ENCODE peak calls at places on chromosomes 1 and 21, in eight cellular contexts. N is retinal pigment epithelial cell, B is GM20000, J is OCI-LY7, U is ovary, I is MCF 10A, C is epithelial cell of esophagus, R is AG09309. W is an unnamed sample.

GRCh38 chr1:201530741-201531521 is 8.0 kb upstream of the NAV1 start:
- DNase-seq in N (no peak), U (peak), I (peak), J (peak), C (peak), B (peak), R (peak), W (no peak)

GRCh38 chr21:41583274-41583790 is 75.4 kb upstream of the TMPRSS2 start:
- DNase-seq in N (no peak), J (no peak), C (peak), R (no peak), U (no peak), I (no peak), B (no peak), W (no peak)

GRCh38 chr1:154791292-154792278 is 78.5 kb downstream of the KCNN3 start:
- DNase-seq in B (peak), U (no peak), N (no peak), I (peak), R (no peak), J (peak), C (peak), W (no peak)

GRCh38 chr1:155932487-155932886 is 1.7 kb downstream of the KHDC4 start:
- DNase-seq in B (no peak), C (peak), I (peak), J (no peak), N (no peak), R (no peak), U (no peak), W (no peak)

GRCh38 chr1:198936371-198937083 is 297.7 kb downstream of the PTPRC start:
- DNase-seq in I (peak), B (no peak), R (no peak), U (no peak), N (no peak), C (peak), J (peak), W (no peak)

GRCh38 chr1:199279872-199280649 is 641.2 kb downstream of the PTPRC start:
- DNase-seq in U (no peak), J (no peak), R (no peak), N (no peak), B (no peak), C (peak), I (no peak), W (no peak)

GRCh38 chr1:3727042-3727824 is 25.0 kb upstream of the CCDC27 start:
- DNase-seq in B (peak), C (peak), U (no peak), J (peak), N (no peak), I (no peak), R (no peak), W (no peak)

GRCh38 chr1:240031009-240031408 is 60.7 kb upstream of the FMN2 start:
- DNase-seq in I (peak), U (no peak), R (peak), N (peak), B (no peak), C (peak), J (no peak), W (no peak)

GRCh38 chr1:97806996-97807395 is 113.8 kb downstream of the DPYD start:
- DNase-seq in R (no peak), B (no peak), C (no peak), N (no peak), J (no peak), I (no peak), U (no peak), W (no peak)

GRCh38 chr1:116847688-116848531 is 61.8 kb upstream of the PTGFRN start:
- DNase-seq in N (no peak), I (no peak), R (no peak), U (peak), C (peak), B (peak), J (no peak), W (no peak)

GRCh38 chr1:149846042-149846441 is 53.3 kb upstream of the BOLA1 start:
- DNase-seq in J (peak), U (peak), R (no peak), B (no peak), C (no peak), N (no peak), I (peak), W (no peak)

GRCh38 chr1:26848947-26849774 is 13.8 kb upstream of the SFN start:
- DNase-seq in B (no peak), U (no peak), I (peak), N (peak), C (peak), J (no peak), R (peak), W (no peak)

GRCh38 chr21:44932366-44933181 is 7.3 kb upstream of the SLX9 start:
- DNase-seq in I (no peak), C (peak), N (no peak), B (peak), R (no peak), J (peak), U (no peak), W (peak)

GRCh38 chr1:151981178-151981525 is 12.5 kb downstream of the S100A10 start:
- DNase-seq in N (peak), I (peak), J (no peak), R (no peak), B (no peak), U (no peak), C (no peak), W (no peak)

GRCh38 chr1:14924455-14925325 is 228.9 kb upstream of the TMEM51 start:
- DNase-seq in J (no peak), B (peak), I (peak), N (no peak), C (peak), R (no peak), U (peak), W (no peak)

GRCh38 chr1:113756461-113756860 is 2.8 kb downstream of the PHTF1 start:
- DNase-seq in R (no peak), C (no peak), I (no peak), N (no peak), B (no peak), U (no peak), J (no peak), W (no peak)

GRCh38 chr1:29649375-29650040 is 413.2 kb downstream of the PTPRU start:
- DNase-seq in R (no peak), J (no peak), N (no peak), U (no peak), C (peak), B (no peak), I (peak), W (no peak)

GRCh38 chr1:227255086-227255732 is 63.1 kb downstream of the CDC42BPA start:
- DNase-seq in R (no peak), U (no peak), J (no peak), N (no peak), B (no peak), C (no peak), I (no peak), W (no peak)

GRCh38 chr21:29547998-29548397 is 249.3 kb downstream of the BACH1 start:
- DNase-seq in I (no peak), U (no peak), C (no peak), R (no peak), B (no peak), N (no peak), J (no peak), W (no peak)

GRCh38 chr1:98387701-98388100 is 273.8 kb upstream of the SNX7 start:
- DNase-seq in I (no peak), U (no peak), B (no peak), N (no peak), C (no peak), J (no peak), R (no peak), W (no peak)

GRCh38 chr1:82538876-82539275 is 738.1 kb downstream of the ADGRL2 start:
- DNase-seq in B (no peak), N (no peak), I (no peak), C (peak), J (no peak), U (no peak), R (peak), W (no peak)

GRCh38 chr1:69305621-69306020 is 262.1 kb upstream of the LRRC7 start:
- DNase-seq in C (no peak), J (peak), N (no peak), B (no peak), R (no peak), I (peak), U (no peak), W (no peak)

GRCh38 chr21:27681038-27681437 is 714.1 kb upstream of the ADAMTS5 start:
- DNase-seq in R (no peak), N (no peak), I (peak), B (no peak), J (no peak), C (peak), U (no peak), W (no peak)

GRCh38 chr1:42168798-42169197 is 4.3 kb upstream of the GUCA2A start:
- DNase-seq in U (no peak), N (no peak), C (no peak), I (no peak), B (no peak), R (no peak), J (no peak), W (no peak)

GRCh38 chr1:160261526-160261877 is 847 bp downstream of the DCAF8 start:
- DNase-seq in R (no peak), U (peak), C (peak), I (peak), J (peak), B (peak), N (no peak), W (no peak)

GRCh38 chr1:92948071-92948470 is 13.2 kb downstream of the DIPK1A start:
- DNase-seq in N (no peak), B (no peak), J (no peak), C (peak), I (no peak), R (no peak), U (no peak), W (no peak)

GRCh38 chr1:46407636-46408035 is 13.5 kb downstream of the FAAH start:
- DNase-seq in J (no peak), N (no peak), C (no peak), I (no peak), R (no peak), B (no peak), U (no peak), W (no peak)

GRCh38 chr21:43864313-43864805 is 664 bp upstream of the AGPAT3 start:
- DNase-seq in U (peak), C (peak), J (no peak), I (peak), B (peak), R (no peak), N (no peak), W (no peak)

GRCh38 chr21:41611966-41612606 is 104.1 kb upstream of the TMPRSS2 start:
- DNase-seq in C (peak), J (peak), R (no peak), B (peak), I (peak), N (no peak), U (no peak), W (no peak)

GRCh38 chr1:33007190-33008050 is 29.3 kb downstream of the AK2 start:
- DNase-seq in N (peak), I (peak), U (peak), J (peak), C (peak), B (no peak), R (peak), W (no peak)

GRCh38 chr1:109984190-109984455 is 442 bp upstream of the AHCYL1 start:
- DNase-seq in R (no peak), U (no peak), B (peak), C (no peak), I (peak), J (no peak), N (no peak), W (no peak)

GRCh38 chr1:113141650-113142473 is 68.9 kb downstream of the LRIG2 start:
- DNase-seq in N (no peak), C (peak), U (no peak), B (no peak), I (peak), R (no peak), J (no peak), W (no peak)

GRCh38 chr1:156346636-156347035 is 8.3 kb downstream of the TSACC start:
- DNase-seq in N (no peak), J (no peak), U (no peak), C (no peak), R (peak), B (no peak), I (no peak), W (no peak)

GRCh38 chr1:63913533-63913932 is 139.7 kb downstream of the ROR1 start:
- DNase-seq in J (no peak), B (no peak), I (no peak), U (no peak), R (no peak), N (no peak), C (no peak), W (no peak)

GRCh38 chr1:232414100-232414499 is 215.8 kb downstream of the SIPA1L2 start:
- DNase-seq in I (no peak), N (no peak), C (no peak), R (no peak), B (no peak), J (no peak), U (no peak), W (no peak)
- TF ChIP-seq CTCF in I (no peak), N (no peak), C (no peak), R (no peak), B (no peak), J (no peak), U (no peak), W (no peak)

DNA sequence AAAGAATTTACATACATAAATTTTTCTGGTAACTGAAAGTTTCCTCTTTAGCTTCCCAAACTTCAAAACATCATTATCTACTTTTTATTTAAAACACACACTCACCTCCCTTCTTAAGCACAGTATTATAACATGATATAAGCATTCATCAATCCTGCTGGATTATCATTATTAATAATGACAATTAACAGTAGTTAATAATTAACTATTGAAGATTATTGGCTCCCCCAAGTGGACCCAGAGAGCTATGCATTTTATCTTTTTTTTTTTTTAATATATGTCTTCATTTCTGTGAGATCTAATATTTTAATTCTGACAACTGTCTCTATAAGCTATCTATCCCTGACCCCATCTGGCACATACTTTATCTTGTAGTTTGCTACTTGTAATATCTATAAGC is 252.1 kb upstream of the CACYBP start:
- DNase-seq in N (no peak), C (no peak), U (no peak), B (no peak), R (no peak), J (no peak), I (no peak), W (no peak)
- TF ChIP-seq CTCF in N (peak), C (no peak), U (no peak), B (no peak), R (no peak), J (peak), I (peak), W (peak)

GRCh38 chr1:232303221-232303620 is 326.7 kb downstream of the SIPA1L2 start:
- DNase-seq in C (peak), I (no peak), B (no peak), U (no peak), J (no peak), R (no peak), N (no peak), W (no peak)

GRCh38 chr1:232301246-232301645 is 328.7 kb downstream of the SIPA1L2 start:
- DNase-seq in R (no peak), I (no peak), B (no peak), N (no peak), U (no peak), J (no peak), C (peak), W (no peak)

GRCh38 chr1:232300461-232300860 is 329.5 kb downstream of the SIPA1L2 start:
- DNase-seq in R (no peak), I (no peak), N (no peak), J (no peak), B (no peak), U (no peak), C (no peak), W (no peak)

GRCh38 chr1:232305020-232305419 is 324.9 kb downstream of the SIPA1L2 start:
- DNase-seq in J (no peak), N (no peak), U (no peak), C (peak), B (no peak), R (no peak), I (peak), W (no peak)

DNA sequence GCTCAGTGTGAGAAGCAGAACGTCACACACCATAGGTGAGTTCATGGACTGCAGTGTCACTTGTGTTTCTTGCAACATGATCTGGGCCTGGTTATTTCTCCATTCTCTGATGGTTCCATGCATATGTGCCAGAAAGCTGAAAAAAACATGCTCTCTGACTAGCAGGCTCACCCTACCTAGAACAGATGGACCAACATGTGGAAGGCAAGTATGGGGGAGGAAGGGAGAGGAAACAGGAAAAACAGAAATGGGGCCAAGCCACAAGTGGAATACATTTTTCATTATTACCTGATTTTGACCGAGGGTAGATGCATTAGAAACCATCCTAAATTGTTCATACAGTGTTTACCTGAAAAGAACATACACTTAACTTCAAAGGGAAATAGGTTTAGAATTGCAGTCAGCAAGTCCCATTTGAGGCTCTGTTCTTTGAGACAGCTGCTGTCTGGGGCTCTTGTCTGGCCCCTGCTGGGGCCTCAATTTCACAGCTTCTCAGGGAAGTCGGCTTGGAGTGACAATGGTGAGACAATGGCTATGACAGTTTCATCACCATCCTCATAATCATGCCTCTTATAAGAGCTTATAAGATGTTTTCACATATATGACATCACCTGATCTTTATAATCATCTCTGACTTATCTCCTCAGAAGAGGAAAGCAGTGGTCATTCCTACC is 327.4 kb downstream of the SIPA1L2 start:
- DNase-seq in J (no peak), N (no peak), I (no peak), B (no peak), C (no peak), U (no peak), R (no peak), W (no peak)
- TF ChIP-seq CTCF in J (no peak), N (no peak), I (no peak), B (no peak), C (no peak), U (no peak), R (no peak), W (no peak)

GRCh38 chr1:100358210-100358609 is 5.9 kb downstream of the CDC14A start:
- DNase-seq in U (no peak), J (peak), B (no peak), I (peak), C (no peak), N (no peak), R (no peak), W (no peak)
- TF ChIP-seq CTCF in U (no peak), J (peak), B (no peak), I (no peak), C (no peak), N (peak), R (peak), W (peak)

W was measured in chondrocyte.